ENCODE peak calls at places on chromosomes 7 and 10, in seven cellular contexts. One of them, this sample, is unnamed.

GRCh38 chr7:106841896-106842390 is 23.1 kb upstream of the PIK3CG start:
- DNase-seq in CD8-positive, alpha-beta memory T cell: no peak
- DNase-seq in SK-N-SH: peak; percentile 47
- DNase-seq in CD8-positive, alpha-beta T cell: no peak
- DNase-seq in psoas muscle: no peak
- DNase-seq in endodermal cell: peak; percentile 69
- DNase-seq in CD4-positive, CD25-positive, alpha-beta regulatory T cell: no peak
- DNase-seq in this sample: no peak

GRCh38 chr7:26250239-26250638 is 41.4 kb upstream of the SNX10 start:
- DNase-seq in SK-N-SH: no peak
- DNase-seq in CD4-positive, CD25-positive, alpha-beta regulatory T cell: no peak
- DNase-seq in psoas muscle: no peak
- DNase-seq in endodermal cell: no peak
- DNase-seq in CD8-positive, alpha-beta memory T cell: no peak
- DNase-seq in CD8-positive, alpha-beta T cell: no peak
- DNase-seq in this sample: no peak

GRCh38 chr7:148299335-148299734 is 291.2 kb upstream of the C7orf33 start:
- DNase-seq in CD8-positive, alpha-beta memory T cell: no peak
- DNase-seq in psoas muscle: no peak
- DNase-seq in SK-N-SH: no peak
- DNase-seq in endodermal cell: no peak
- DNase-seq in CD8-positive, alpha-beta T cell: no peak
- DNase-seq in CD4-positive, CD25-positive, alpha-beta regulatory T cell: no peak
- DNase-seq in this sample: no peak

GRCh38 chr7:132956556-132956955 is 125.3 kb downstream of the CHCHD3 start:
- DNase-seq in CD4-positive, CD25-positive, alpha-beta regulatory T cell: no peak
- DNase-seq in endodermal cell: no peak
- DNase-seq in SK-N-SH: no peak
- DNase-seq in psoas muscle: no peak
- DNase-seq in CD8-positive, alpha-beta memory T cell: no peak
- DNase-seq in CD8-positive, alpha-beta T cell: no peak
- DNase-seq in this sample: no peak

GRCh38 chr10:113550365-113550764 is 2.5 kb upstream of the HABP2 start:
- DNase-seq in endodermal cell: no peak
- DNase-seq in SK-N-SH: no peak
- DNase-seq in CD4-positive, CD25-positive, alpha-beta regulatory T cell: no peak
- DNase-seq in psoas muscle: no peak
- DNase-seq in CD8-positive, alpha-beta T cell: no peak
- DNase-seq in CD8-positive, alpha-beta memory T cell: no peak
- DNase-seq in this sample: no peak

GRCh38 chr10:126565456-126565855 is 105.0 kb downstream of the C10orf90 start:
- DNase-seq in CD8-positive, alpha-beta T cell: no peak
- DNase-seq in endodermal cell: peak; percentile 33
- DNase-seq in psoas muscle: no peak
- DNase-seq in CD4-positive, CD25-positive, alpha-beta regulatory T cell: no peak
- DNase-seq in CD8-positive, alpha-beta memory T cell: no peak
- DNase-seq in SK-N-SH: no peak
- DNase-seq in this sample: no peak

GRCh38 chr7:66205736-66206080 is 574 bp downstream of the TPST1 start:
- DNase-seq in CD4-positive, CD25-positive, alpha-beta regulatory T cell: no peak
- DNase-seq in endodermal cell: no peak
- DNase-seq in psoas muscle: no peak
- DNase-seq in CD8-positive, alpha-beta T cell: peak; percentile 13
- DNase-seq in SK-N-SH: no peak
- DNase-seq in CD8-positive, alpha-beta memory T cell: peak; percentile 20
- DNase-seq in this sample: no peak

GRCh38 chr10:77179015-77179695 is 458.5 kb downstream of the KCNMA1 start:
- DNase-seq in CD8-positive, alpha-beta memory T cell: no peak
- DNase-seq in SK-N-SH: no peak
- DNase-seq in psoas muscle: peak; percentile 75
- DNase-seq in CD4-positive, CD25-positive, alpha-beta regulatory T cell: no peak
- DNase-seq in endodermal cell: peak; percentile 74
- DNase-seq in CD8-positive, alpha-beta T cell: no peak
- DNase-seq in this sample: no peak

GRCh38 chr7:102275123-102275703 is 11.5 kb upstream of the SH2B2 start:
- DNase-seq in psoas muscle: no peak
- DNase-seq in SK-N-SH: no peak
- DNase-seq in CD8-positive, alpha-beta memory T cell: no peak
- DNase-seq in CD4-positive, CD25-positive, alpha-beta regulatory T cell: no peak
- DNase-seq in endodermal cell: no peak
- DNase-seq in CD8-positive, alpha-beta T cell: no peak
- DNase-seq in this sample: no peak

GRCh38 chr7:91630581-91631370 is 249.7 kb downstream of the MTERF1 start:
- DNase-seq in SK-N-SH: no peak
- DNase-seq in CD4-positive, CD25-positive, alpha-beta regulatory T cell: no peak
- DNase-seq in CD8-positive, alpha-beta memory T cell: no peak
- DNase-seq in CD8-positive, alpha-beta T cell: no peak
- DNase-seq in endodermal cell: no peak
- DNase-seq in psoas muscle: no peak
- DNase-seq in this sample: no peak

GRCh38 chr10:87942884-87943527 is 79.6 kb downstream of the PTEN start:
- DNase-seq in CD8-positive, alpha-beta memory T cell: no peak
- DNase-seq in CD4-positive, CD25-positive, alpha-beta regulatory T cell: no peak
- DNase-seq in SK-N-SH: no peak
- DNase-seq in psoas muscle: no peak
- DNase-seq in endodermal cell: no peak
- DNase-seq in CD8-positive, alpha-beta T cell: no peak
- DNase-seq in this sample: no peak

GRCh38 chr7:127107601-127108007 is 145.1 kb downstream of the GRM8 start:
- DNase-seq in CD4-positive, CD25-positive, alpha-beta regulatory T cell: peak; percentile 3
- DNase-seq in psoas muscle: no peak
- DNase-seq in CD8-positive, alpha-beta memory T cell: peak; percentile 18
- DNase-seq in SK-N-SH: peak; percentile 45
- DNase-seq in endodermal cell: peak; percentile 89
- DNase-seq in CD8-positive, alpha-beta T cell: peak; percentile 25
- DNase-seq in this sample: no peak

GRCh38 chr7:45653209-45653907 is 79.2 kb downstream of the ADCY1 start:
- DNase-seq in CD8-positive, alpha-beta memory T cell: no peak
- DNase-seq in CD4-positive, CD25-positive, alpha-beta regulatory T cell: no peak
- DNase-seq in CD8-positive, alpha-beta T cell: no peak
- DNase-seq in psoas muscle: no peak
- DNase-seq in endodermal cell: no peak
- DNase-seq in SK-N-SH: no peak
- DNase-seq in this sample: no peak

GRCh38 chr7:149495785-149496641 is 1.6 kb downstream of the ZNF746 start:
- DNase-seq in CD8-positive, alpha-beta memory T cell: peak; percentile 9
- DNase-seq in endodermal cell: no peak
- DNase-seq in CD8-positive, alpha-beta T cell: no peak
- DNase-seq in psoas muscle: peak; percentile 85
- DNase-seq in SK-N-SH: peak; percentile 61
- DNase-seq in CD4-positive, CD25-positive, alpha-beta regulatory T cell: no peak
- DNase-seq in this sample: no peak

GRCh38 chr7:133364959-133365680 is 112.2 kb downstream of the EXOC4 start:
- DNase-seq in CD8-positive, alpha-beta T cell: no peak
- DNase-seq in endodermal cell: no peak
- DNase-seq in CD4-positive, CD25-positive, alpha-beta regulatory T cell: no peak
- DNase-seq in CD8-positive, alpha-beta memory T cell: no peak
- DNase-seq in psoas muscle: no peak
- DNase-seq in SK-N-SH: no peak
- DNase-seq in this sample: no peak

GRCh38 chr10:102421645-102422585 is 1.3 kb downstream of the FBXL15 start:
- DNase-seq in CD8-positive, alpha-beta T cell: no peak
- DNase-seq in CD8-positive, alpha-beta memory T cell: no peak
- DNase-seq in CD4-positive, CD25-positive, alpha-beta regulatory T cell: no peak
- DNase-seq in psoas muscle: peak; percentile 69
- DNase-seq in endodermal cell: peak; percentile 82
- DNase-seq in SK-N-SH: peak; percentile 33
- DNase-seq in this sample: no peak

GRCh38 chr7:34315032-34315431 is 343.0 kb upstream of the NPSR1 start:
- DNase-seq in CD4-positive, CD25-positive, alpha-beta regulatory T cell: no peak
- DNase-seq in endodermal cell: no peak
- DNase-seq in CD8-positive, alpha-beta T cell: no peak
- DNase-seq in CD8-positive, alpha-beta memory T cell: no peak
- DNase-seq in SK-N-SH: no peak
- DNase-seq in psoas muscle: no peak
- DNase-seq in this sample: no peak

GRCh38 chr10:64430690-64431323 is 909.6 kb downstream of the REEP3 start:
- DNase-seq in endodermal cell: peak; percentile 89
- DNase-seq in psoas muscle: no peak
- DNase-seq in CD8-positive, alpha-beta T cell: no peak
- DNase-seq in CD8-positive, alpha-beta memory T cell: no peak
- DNase-seq in SK-N-SH: peak; percentile 6
- DNase-seq in CD4-positive, CD25-positive, alpha-beta regulatory T cell: no peak
- DNase-seq in this sample: no peak

GRCh38 chr10:117933036-117933435 is 113.7 kb downstream of the RAB11FIP2 start:
- DNase-seq in CD8-positive, alpha-beta T cell: no peak
- DNase-seq in CD4-positive, CD25-positive, alpha-beta regulatory T cell: no peak
- DNase-seq in psoas muscle: no peak
- DNase-seq in SK-N-SH: no peak
- DNase-seq in CD8-positive, alpha-beta memory T cell: no peak
- DNase-seq in endodermal cell: no peak
- DNase-seq in this sample: no peak

GRCh38 chr10:24643679-24644209 is 79.9 kb downstream of the ARHGAP21 start:
- DNase-seq in psoas muscle: no peak
- DNase-seq in CD4-positive, CD25-positive, alpha-beta regulatory T cell: no peak
- DNase-seq in endodermal cell: no peak
- DNase-seq in CD8-positive, alpha-beta T cell: no peak
- DNase-seq in SK-N-SH: no peak
- DNase-seq in CD8-positive, alpha-beta memory T cell: no peak
- DNase-seq in this sample: no peak

GRCh38 chr7:69847921-69848612 is 249.8 kb downstream of the AUTS2 start:
- DNase-seq in CD8-positive, alpha-beta T cell: no peak
- DNase-seq in CD8-positive, alpha-beta memory T cell: no peak
- DNase-seq in endodermal cell: no peak
- DNase-seq in CD4-positive, CD25-positive, alpha-beta regulatory T cell: no peak
- DNase-seq in SK-N-SH: no peak
- DNase-seq in psoas muscle: no peak
- DNase-seq in this sample: no peak

GRCh38 chr7:75924884-75925283 is 9.9 kb downstream of the POR start:
- DNase-seq in CD8-positive, alpha-beta T cell: no peak
- DNase-seq in CD8-positive, alpha-beta memory T cell: no peak
- DNase-seq in psoas muscle: no peak
- DNase-seq in endodermal cell: no peak
- DNase-seq in CD4-positive, CD25-positive, alpha-beta regulatory T cell: no peak
- DNase-seq in SK-N-SH: no peak
- DNase-seq in this sample: no peak

GRCh38 chr7:46627038-46627315 is 705.9 kb upstream of the IGFBP3 start:
- DNase-seq in endodermal cell: no peak
- DNase-seq in CD4-positive, CD25-positive, alpha-beta regulatory T cell: no peak
- DNase-seq in SK-N-SH: no peak
- DNase-seq in psoas muscle: no peak
- DNase-seq in CD8-positive, alpha-beta memory T cell: no peak
- DNase-seq in CD8-positive, alpha-beta T cell: no peak
- DNase-seq in this sample: no peak

GRCh38 chr7:126529833-126530232 is 722.9 kb downstream of the GRM8 start:
- DNase-seq in psoas muscle: no peak
- DNase-seq in CD4-positive, CD25-positive, alpha-beta regulatory T cell: no peak
- DNase-seq in SK-N-SH: no peak
- DNase-seq in endodermal cell: no peak
- DNase-seq in CD8-positive, alpha-beta memory T cell: no peak
- DNase-seq in CD8-positive, alpha-beta T cell: no peak
- DNase-seq in this sample: no peak

GRCh38 chr10:70660722-70661121 is 11.6 kb upstream of the ADAMTS14 start:
- DNase-seq in CD4-positive, CD25-positive, alpha-beta regulatory T cell: no peak
- DNase-seq in SK-N-SH: no peak
- DNase-seq in CD8-positive, alpha-beta T cell: no peak
- DNase-seq in psoas muscle: no peak
- DNase-seq in CD8-positive, alpha-beta memory T cell: no peak
- DNase-seq in endodermal cell: no peak
- DNase-seq in this sample: no peak

DNA sequence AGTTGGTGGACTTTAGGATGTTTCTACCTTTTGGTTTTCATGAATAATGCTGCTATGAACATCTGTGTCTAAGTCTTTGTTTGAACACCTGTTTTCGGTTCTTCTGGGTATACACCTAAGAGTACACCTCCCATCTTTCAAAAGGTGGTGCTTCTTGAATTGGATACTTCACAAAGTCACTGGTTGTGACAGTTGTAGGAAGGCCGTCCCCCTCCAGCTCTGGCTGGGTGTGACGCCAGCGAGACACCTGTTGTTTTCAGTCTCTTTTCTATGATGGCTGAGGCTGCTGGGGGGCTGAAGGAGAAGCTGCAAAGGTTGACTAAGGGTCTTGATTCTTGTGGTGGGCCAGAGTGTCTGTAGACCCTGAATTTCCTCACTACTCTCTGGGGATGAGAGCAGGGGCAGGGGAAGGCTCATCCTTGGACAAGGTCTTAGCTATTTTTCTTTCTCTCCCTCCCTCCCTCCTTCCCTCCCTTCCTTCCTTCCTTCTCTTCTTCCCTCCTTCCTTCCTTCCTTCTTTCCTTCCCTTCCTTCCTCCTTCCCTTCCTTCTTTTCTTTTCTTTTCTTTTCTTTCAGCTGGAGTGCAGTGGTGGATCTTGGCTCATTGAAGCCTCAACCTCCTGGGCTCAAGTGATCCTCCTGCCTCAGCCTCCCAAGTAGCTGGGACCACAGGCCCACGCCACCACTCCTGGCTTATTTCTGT is 5.6 kb downstream of the NEURL1 start:
- DNase-seq in SK-N-SH: no peak
- DNase-seq in CD8-positive, alpha-beta T cell: no peak
- DNase-seq in endodermal cell: peak; percentile 35
- DNase-seq in CD8-positive, alpha-beta memory T cell: no peak
- DNase-seq in CD4-positive, CD25-positive, alpha-beta regulatory T cell: no peak
- DNase-seq in psoas muscle: no peak
- DNase-seq in this sample: no peak
- H3K9me3 ChIP-seq in SK-N-SH: no peaks in the 10 kb centered on the region
- H3K9me3 ChIP-seq in CD8-positive, alpha-beta T cell: no peaks in the 10 kb centered on the region
- H3K9me3 ChIP-seq in endodermal cell: no peaks in the 10 kb centered on the region
- H3K9me3 ChIP-seq in CD8-positive, alpha-beta memory T cell: no peaks in the 10 kb centered on the region
- H3K9me3 ChIP-seq in CD4-positive, CD25-positive, alpha-beta regulatory T cell: no peaks in the 10 kb centered on the region
- H3K9me3 ChIP-seq in psoas muscle: no peaks in the 10 kb centered on the region
- H3K9me3 ChIP-seq in this sample: no peaks in the 10 kb centered on the region

GRCh38 chr7:19798986-19799385 is 25.6 kb upstream of the TMEM196 start:
- DNase-seq in CD8-positive, alpha-beta memory T cell: no peak
- DNase-seq in CD8-positive, alpha-beta T cell: no peak
- DNase-seq in CD4-positive, CD25-positive, alpha-beta regulatory T cell: no peak
- DNase-seq in SK-N-SH: no peak
- DNase-seq in psoas muscle: no peak
- DNase-seq in endodermal cell: no peak
- DNase-seq in this sample: no peak
- H3K9me3 ChIP-seq in CD8-positive, alpha-beta memory T cell: no peaks in the 10 kb centered on the region
- H3K9me3 ChIP-seq in CD8-positive, alpha-beta T cell: no peaks in the 10 kb centered on the region
- H3K9me3 ChIP-seq in CD4-positive, CD25-positive, alpha-beta regulatory T cell: no peaks in the 10 kb centered on the region
- H3K9me3 ChIP-seq in SK-N-SH: no peaks in the 10 kb centered on the region
- H3K9me3 ChIP-seq in psoas muscle: no peaks in the 10 kb centered on the region
- H3K9me3 ChIP-seq in endodermal cell: no peaks in the 10 kb centered on the region
- H3K9me3 ChIP-seq in this sample: no peaks in the 10 kb centered on the region

GRCh38 chr7:64533756-64534155 is 29.1 kb downstream of the ZNF680 start:
- DNase-seq in CD8-positive, alpha-beta T cell: no peak
- DNase-seq in endodermal cell: no peak
- DNase-seq in psoas muscle: no peak
- DNase-seq in CD4-positive, CD25-positive, alpha-beta regulatory T cell: no peak
- DNase-seq in CD8-positive, alpha-beta memory T cell: no peak
- DNase-seq in SK-N-SH: no peak
- DNase-seq in this sample: no peak
- H3K9me3 ChIP-seq in CD8-positive, alpha-beta T cell: peaks cover 30% of the 10 kb centered on the region
- H3K9me3 ChIP-seq in endodermal cell: peaks cover 94% of the 10 kb centered on the region
- H3K9me3 ChIP-seq in psoas muscle: peaks cover 33% of the 10 kb centered on the region
- H3K9me3 ChIP-seq in CD4-positive, CD25-positive, alpha-beta regulatory T cell: peaks cover 60% of the 10 kb centered on the region
- H3K9me3 ChIP-seq in CD8-positive, alpha-beta memory T cell: peaks cover 13% of the 10 kb centered on the region
- H3K9me3 ChIP-seq in SK-N-SH: peaks cover 21% of the 10 kb centered on the region
- H3K9me3 ChIP-seq in this sample: peaks cover 16% of the 10 kb centered on the region

GRCh38 chr7:64978497-64979203 is 12.2 kb downstream of the ZNF117 start:
- DNase-seq in endodermal cell: no peak
- DNase-seq in CD8-positive, alpha-beta memory T cell: no peak
- DNase-seq in CD4-positive, CD25-positive, alpha-beta regulatory T cell: no peak
- DNase-seq in SK-N-SH: no peak
- DNase-seq in psoas muscle: no peak
- DNase-seq in CD8-positive, alpha-beta T cell: no peak
- DNase-seq in this sample: no peak
- H3K9me3 ChIP-seq in endodermal cell: peaks cover 89% of the 10 kb centered on the region
- H3K9me3 ChIP-seq in CD8-positive, alpha-beta memory T cell: peaks cover 29% of the 10 kb centered on the region
- H3K9me3 ChIP-seq in CD4-positive, CD25-positive, alpha-beta regulatory T cell: peaks cover 78% of the 10 kb centered on the region
- H3K9me3 ChIP-seq in SK-N-SH: peaks cover 82% of the 10 kb centered on the region
- H3K9me3 ChIP-seq in psoas muscle: peaks cover 68% of the 10 kb centered on the region
- H3K9me3 ChIP-seq in CD8-positive, alpha-beta T cell: peaks cover 33% of the 10 kb centered on the region
- H3K9me3 ChIP-seq in this sample: peaks cover 23% of the 10 kb centered on the region

GRCh38 chr10:96495544-96495943 is 18.2 kb downstream of the TLL2 start:
- DNase-seq in CD8-positive, alpha-beta T cell: no peak
- DNase-seq in CD4-positive, CD25-positive, alpha-beta regulatory T cell: no peak
- DNase-seq in endodermal cell: peak; percentile 25
- DNase-seq in SK-N-SH: no peak
- DNase-seq in psoas muscle: no peak
- DNase-seq in CD8-positive, alpha-beta memory T cell: no peak
- DNase-seq in this sample: no peak
- H3K9me3 ChIP-seq in CD8-positive, alpha-beta T cell: no peaks in the 10 kb centered on the region
- H3K9me3 ChIP-seq in CD4-positive, CD25-positive, alpha-beta regulatory T cell: no peaks in the 10 kb centered on the region
- H3K9me3 ChIP-seq in endodermal cell: no peaks in the 10 kb centered on the region
- H3K9me3 ChIP-seq in SK-N-SH: no peaks in the 10 kb centered on the region
- H3K9me3 ChIP-seq in psoas muscle: no peaks in the 10 kb centered on the region
- H3K9me3 ChIP-seq in CD8-positive, alpha-beta memory T cell: no peaks in the 10 kb centered on the region
- H3K9me3 ChIP-seq in this sample: no peaks in the 10 kb centered on the region